ENCODE peak calls at places on chromosomes 1 and 21, in four cellular contexts. U, Q, L and Z are unnamed samples.

GRCh38 chr1:16012590-16013219 is 5.1 kb downstream of the HSPB7 start:
- DNase-seq in U (no peak), Q (peak), L (peak), Z (peak)

GRCh38 chr1:234106032-234106431 is 201.6 kb downstream of the SLC35F3 start:
- DNase-seq in U (no peak), Q (no peak), L (no peak), Z (no peak)

GRCh38 chr1:10708807-10709523 is 87.5 kb downstream of the CASZ1 start:
- DNase-seq in U (no peak), Q (no peak), L (no peak), Z (no peak)

GRCh38 chr21:27250386-27250785 is 283.5 kb upstream of the ADAMTS5 start:
- DNase-seq in U (no peak), Q (no peak), L (no peak), Z (no peak)

GRCh38 chr1:176555911-176556687 is 93.1 kb downstream of the PAPPA2 start:
- DNase-seq in U (no peak), Q (no peak), L (no peak), Z (no peak)

GRCh38 chr21:16573581-16573980 is 843.8 kb downstream of the USP25 start:
- DNase-seq in U (no peak), Q (no peak), L (no peak), Z (no peak)

GRCh38 chr21:43585924-43586411 is 73.3 kb downstream of the HSF2BP start:
- DNase-seq in U (no peak), Q (peak), L (peak), Z (no peak)

GRCh38 chr1:84877592-84877991 is 15.4 kb downstream of the LPAR3 start:
- DNase-seq in U (no peak), Q (no peak), L (no peak), Z (no peak)

GRCh38 chr1:30655672-30656071 is 67.7 kb downstream of the MATN1 start:
- DNase-seq in U (no peak), Q (no peak), L (no peak), Z (no peak)

GRCh38 chr21:27057997-27058396 is 91.1 kb upstream of the ADAMTS5 start:
- DNase-seq in U (no peak), Q (no peak), L (no peak), Z (no peak)

GRCh38 chr21:14879458-14879857 is 185.3 kb downstream of the NRIP1 start:
- DNase-seq in U (no peak), Q (no peak), L (peak), Z (no peak)

GRCh38 chr1:50369830-50370229 is 53.4 kb downstream of the DMRTA2 start:
- DNase-seq in U (no peak), Q (no peak), L (no peak), Z (peak)

GRCh38 chr1:32205401-32206370 is at the start of gene IQCC:
- DNase-seq in U (peak), Q (peak), L (peak), Z (peak)

GRCh38 chr1:68954841-68955240 is 458.0 kb upstream of the DEPDC1 start:
- DNase-seq in U (no peak), Q (no peak), L (no peak), Z (no peak)

GRCh38 chr1:221598122-221598521 is 143.8 kb downstream of the DUSP10 start:
- DNase-seq in U (no peak), Q (no peak), L (no peak), Z (no peak)

GRCh38 chr1:15515026-15515663 is 8.9 kb downstream of the CASP9 start:
- DNase-seq in U (no peak), Q (no peak), L (no peak), Z (no peak)

GRCh38 chr21:44880762-44881585 is 7.5 kb upstream of the PTTG1IP start:
- DNase-seq in U (no peak), Q (no peak), L (peak), Z (no peak)

GRCh38 chr1:20538227-20538626 is 14.1 kb upstream of the FAM43B start:
- DNase-seq in U (no peak), Q (no peak), L (no peak), Z (no peak)

GRCh38 chr1:171999756-172000155 is 158.5 kb downstream of the DNM3 start:
- DNase-seq in U (no peak), Q (no peak), L (no peak), Z (no peak)

GRCh38 chr1:192580351-192580962 is 4.9 kb downstream of the RGS1 start:
- DNase-seq in U (no peak), Q (peak), L (no peak), Z (no peak)

GRCh38 chr1:121519042-121519755 is 334.4 kb downstream of the SRGAP2C start:
- DNase-seq in U (no peak), Q (peak), L (peak), Z (no peak)
- TF ChIP-seq POLR2A in U (peak), Q (no peak), L (no peak), Z (no peak)

GRCh38 chr1:65103807-65104206 is 44.2 kb upstream of the AK4 start:
- DNase-seq in U (no peak), Q (no peak), L (no peak), Z (no peak)

GRCh38 chr1:65105596-65105995 is 42.4 kb upstream of the AK4 start:
- DNase-seq in U (no peak), Q (no peak), L (no peak), Z (no peak)

GRCh38 chr1:65104854-65105540 is 43.0 kb upstream of the AK4 start:
- DNase-seq in U (no peak), Q (no peak), L (no peak), Z (no peak)

GRCh38 chr1:65109515-65109914 is 38.5 kb upstream of the AK4 start:
- DNase-seq in U (no peak), Q (no peak), L (no peak), Z (peak)

DNA sequence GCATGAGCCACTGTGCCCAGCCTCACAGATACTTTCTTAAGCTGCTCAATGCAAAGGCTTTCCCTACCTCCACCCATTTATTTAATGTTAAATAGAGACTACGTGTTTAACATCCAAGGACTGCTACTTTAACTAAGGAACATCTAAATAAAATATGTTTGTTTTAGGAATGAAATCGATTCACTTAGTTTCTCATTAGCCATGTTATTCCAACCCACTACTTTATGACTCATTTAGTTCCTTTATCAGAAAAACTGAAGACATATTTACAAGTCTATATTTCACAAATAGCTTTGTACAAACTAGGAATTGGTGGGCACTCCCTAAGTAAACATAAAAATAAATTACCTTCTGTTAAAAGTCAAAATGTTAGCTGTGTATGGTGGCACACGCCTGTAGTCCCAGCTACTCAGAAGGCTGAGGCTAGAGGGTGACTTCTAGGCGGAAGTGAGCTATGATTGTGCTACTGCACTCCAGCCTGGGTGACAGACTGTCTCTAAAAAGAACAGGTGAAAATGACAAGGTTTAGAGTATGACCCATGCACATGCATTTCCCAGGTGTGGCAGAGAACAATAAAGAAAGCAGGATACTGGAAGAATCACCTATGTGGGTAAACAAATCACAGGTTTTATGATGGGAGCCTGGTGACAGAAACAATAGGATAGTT is 39.8 kb upstream of the AK4 start:
- DNase-seq in U (no peak), Q (no peak), L (no peak), Z (no peak)
- TF ChIP-seq POLR2A in U (no peak), Q (no peak), L (no peak), Z (no peak)

DNA sequence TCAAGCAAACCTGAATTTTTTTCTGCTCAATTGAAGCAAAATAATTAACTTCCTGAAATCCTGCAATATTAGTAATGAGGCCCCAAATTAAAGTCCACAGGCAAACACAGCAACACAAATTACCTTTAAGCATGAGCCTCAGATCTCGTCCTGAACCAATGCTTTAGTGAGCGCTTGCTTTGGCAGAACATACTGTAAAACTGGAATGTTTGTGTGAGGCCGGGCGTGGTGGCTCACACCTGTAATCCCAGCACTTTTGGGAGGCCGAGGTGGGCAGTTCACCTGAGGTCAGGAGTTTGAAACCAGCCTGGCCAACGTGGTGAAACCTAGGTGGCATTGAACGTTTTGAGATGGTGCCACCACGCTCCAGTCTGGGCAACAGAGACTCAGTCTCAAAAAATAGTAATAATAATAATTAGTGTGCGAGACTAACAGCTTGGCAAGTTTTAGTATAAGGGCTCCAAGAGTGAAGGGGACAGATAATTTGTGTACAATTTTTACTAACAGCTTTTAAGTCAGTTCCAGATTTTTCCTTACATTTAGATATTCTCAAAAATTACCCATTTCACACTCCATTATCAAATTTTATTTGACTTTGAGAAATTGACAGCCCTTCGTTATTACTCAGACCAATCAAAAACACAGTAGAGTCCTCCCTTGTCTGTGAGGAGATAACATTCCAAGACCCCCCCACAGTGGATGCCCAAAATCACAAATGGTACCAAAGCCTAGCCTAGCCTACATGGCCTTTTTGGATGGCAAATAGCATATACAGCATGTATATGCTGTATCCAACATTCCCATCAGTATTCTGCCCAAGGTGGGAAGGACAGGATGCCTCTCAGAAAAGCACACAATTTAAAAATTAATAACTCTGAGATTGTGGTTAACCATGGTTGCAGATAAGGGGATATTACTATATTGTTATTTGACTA is 17.6 kb downstream of the SFPQ start:
- DNase-seq in U (no peak), Q (no peak), L (no peak), Z (no peak)
- TF ChIP-seq POLR2A in U (no peak), Q (no peak), L (no peak), Z (peak)

DNA sequence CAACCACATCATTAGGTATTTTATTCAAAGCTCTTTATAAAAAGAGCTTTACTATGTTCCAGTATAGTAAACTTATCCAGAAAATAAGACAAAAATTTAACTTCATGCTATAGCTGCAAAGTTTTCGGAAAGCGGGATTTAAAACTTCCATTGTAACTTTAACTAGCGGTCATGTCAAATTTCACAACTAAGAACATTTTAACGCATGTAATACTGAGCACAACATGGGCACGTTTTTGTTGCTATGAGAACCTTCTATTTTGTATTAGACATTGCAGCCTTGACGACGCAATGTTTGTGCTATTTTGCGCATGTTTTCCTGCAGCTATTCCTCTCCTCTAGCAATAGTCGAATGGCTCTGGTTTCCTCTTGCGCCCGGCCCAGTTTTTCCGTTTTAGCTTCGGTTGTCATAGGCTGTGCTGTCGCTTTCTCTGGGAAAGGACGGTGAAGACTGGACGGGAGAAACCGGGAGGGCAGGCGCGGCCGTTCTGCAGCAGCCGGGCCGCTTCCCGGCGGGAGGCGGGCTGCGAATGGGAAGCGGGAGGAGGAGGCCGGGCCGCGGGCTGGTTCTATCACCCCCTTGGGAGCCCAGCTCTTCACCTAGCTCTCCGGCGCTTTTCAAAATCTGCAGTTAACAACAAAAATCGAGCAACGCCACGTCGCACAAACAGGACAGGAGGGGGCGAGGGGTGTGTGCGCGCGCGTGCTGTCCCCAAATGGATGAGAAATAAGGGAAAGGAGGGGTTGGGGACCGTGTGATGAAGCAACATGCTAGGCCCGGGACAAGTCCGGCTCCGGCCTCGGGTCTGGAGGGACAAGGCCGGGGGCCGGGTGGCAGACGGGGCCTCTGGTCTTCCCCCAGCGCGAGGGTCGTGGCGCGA is 105.3 kb upstream of the HNRNPU start:
- DNase-seq in U (peak), Q (peak), L (peak), Z (peak)
- TF ChIP-seq POLR2A in U (peak), Q (peak), L (no peak), Z (peak)

DNA sequence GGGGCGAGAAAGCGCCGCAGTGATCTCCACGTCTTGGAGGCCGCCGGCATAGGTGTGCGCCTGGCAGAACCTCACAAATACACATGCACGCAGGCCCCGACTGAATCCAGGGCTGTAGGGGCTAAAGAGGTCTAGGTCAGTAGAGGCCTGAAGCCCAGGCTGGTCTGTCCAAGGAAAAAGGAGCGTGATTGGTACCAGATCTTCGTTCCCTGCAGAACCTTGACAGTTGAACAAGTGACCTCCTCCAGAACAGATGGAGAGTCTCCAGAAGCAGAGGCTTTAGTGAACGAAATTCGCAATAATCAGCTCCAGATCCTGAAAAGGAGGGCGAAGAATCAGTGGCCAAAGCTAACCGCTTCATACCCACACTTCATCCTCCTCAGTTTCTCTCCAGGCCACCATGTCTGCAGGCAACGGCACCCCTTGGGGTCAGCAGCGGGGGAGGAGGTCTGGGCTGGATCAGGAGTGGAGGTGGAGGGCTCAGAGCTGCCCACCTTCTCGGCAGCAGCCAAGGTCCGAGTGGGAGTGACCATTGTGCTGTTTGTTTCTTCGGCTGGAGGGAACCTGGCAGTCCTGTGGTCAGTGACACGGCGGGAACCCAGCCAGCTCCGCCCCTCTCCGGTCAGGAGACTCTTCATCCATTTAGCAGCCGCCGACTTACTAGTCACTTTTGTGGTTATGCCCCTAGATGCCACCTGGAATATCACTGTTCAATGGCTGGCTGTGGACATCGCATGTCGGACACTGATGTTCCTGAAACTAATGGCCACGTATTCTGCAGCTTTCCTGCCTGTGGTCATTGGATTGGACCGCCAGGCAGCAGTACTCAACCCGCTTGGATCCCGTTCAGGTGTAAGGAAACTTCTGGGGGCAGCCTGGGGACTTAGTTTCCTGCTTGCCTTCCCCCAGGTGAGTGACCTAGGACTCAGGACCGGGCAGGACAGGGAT is 749 bp upstream of the PEX11B start:
- DNase-seq in U (no peak), Q (peak), L (peak), Z (peak)
- TF ChIP-seq POLR2A in U (no peak), Q (peak), L (no peak), Z (peak)

GRCh38 chr1:197775282-197776262 is at the start of gene DENND1B:
- DNase-seq in U (peak), Q (peak), L (peak), Z (peak)

GRCh38 chr1:197771904-197772561 is 3.2 kb downstream of the DENND1B start:
- DNase-seq in U (no peak), Q (no peak), L (no peak), Z (no peak)

GRCh38 chr1:197773856-197774255 is 1.4 kb downstream of the DENND1B start:
- DNase-seq in U (no peak), Q (no peak), L (no peak), Z (peak)

GRCh38 chr1:197776348-197777082 is 1.2 kb upstream of the DENND1B start:
- DNase-seq in U (no peak), Q (no peak), L (no peak), Z (peak)

DNA sequence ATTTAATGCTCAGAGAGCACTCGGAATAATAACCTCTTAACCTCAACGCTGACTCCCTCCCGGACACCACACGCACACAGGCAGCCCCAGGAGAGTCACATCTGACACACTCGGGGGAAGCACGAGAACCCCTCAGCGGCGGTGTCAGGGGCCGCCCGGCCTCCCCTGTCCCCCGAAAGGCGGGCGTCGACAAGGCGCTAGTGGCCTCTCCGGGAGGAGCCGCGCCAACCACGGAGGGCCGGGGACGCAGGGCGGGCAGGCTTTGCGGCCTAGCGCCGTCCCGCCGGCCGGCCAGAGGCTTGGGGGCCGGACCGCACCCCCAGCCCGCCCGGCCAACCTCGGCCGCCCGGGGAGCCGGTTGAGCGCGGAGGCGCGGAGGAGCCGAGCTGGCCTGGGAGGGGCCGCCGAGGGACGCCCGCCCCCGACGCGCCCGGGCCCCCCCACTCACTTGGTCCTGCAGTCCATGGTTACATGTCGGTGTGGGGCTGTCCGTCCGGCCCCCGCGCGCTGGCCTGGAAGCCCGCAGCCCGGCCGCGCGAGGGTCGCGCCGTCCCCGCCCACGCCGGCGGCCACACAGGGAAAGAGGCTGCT is 494 bp downstream of the DENND1B start:
- DNase-seq in U (no peak), Q (peak), L (peak), Z (peak)
- TF ChIP-seq POLR2A in U (no peak), Q (no peak), L (no peak), Z (no peak)

GRCh38 chr1:145956776-145957442 is 908 bp downstream of the LIX1L start:
- DNase-seq in U (no peak), Q (peak), L (peak), Z (no peak)

GRCh38 chr1:145958734-145959133 is 917 bp upstream of the LIX1L start:
- DNase-seq in U (no peak), Q (no peak), L (no peak), Z (peak)

GRCh38 chr1:145956361-145956760 is 1.5 kb downstream of the LIX1L start:
- DNase-seq in U (no peak), Q (no peak), L (no peak), Z (no peak)

GRCh38 chr1:145959333-145959732 is 1.5 kb upstream of the LIX1L start:
- DNase-seq in U (no peak), Q (no peak), L (no peak), Z (no peak)

GRCh38 chr1:145957443-145958319 is at the start of gene LIX1L:
- DNase-seq in U (peak), Q (peak), L (peak), Z (peak)
- TF ChIP-seq POLR2A in U (peak), Q (peak), L (peak), Z (peak)